ENCODE peak calls at places on chromosomes 5 and 9, in ten cellular contexts. X is tibial nerve, E is transverse colon, Y is ovary, H is HepG2, W is A549, Q is upper lobe of left lung, G is stomach, U is suprapubic skin, R is GM12878. L is an unnamed sample.

GRCh38 chr9:70672136-70672535 is 257.7 kb upstream of the KLF9 start:
- DNase-seq in X (no peak), E (no peak), Y (no peak), H (no peak), W (no peak), Q (no peak), G (no peak), U (no peak), R (no peak), L (no peak)

GRCh38 chr5:72184408-72184807 is 77.1 kb downstream of the MAP1B start:
- DNase-seq in X (no peak), E (no peak), Y (no peak), H (no peak), W (no peak), Q (no peak), G (no peak), U (no peak), R (no peak), L (no peak)

GRCh38 chr5:140073296-140073695 is 30.2 kb upstream of the NRG2 start:
- DNase-seq in X (no peak), E (no peak), Y (no peak), H (no peak), W (no peak), Q (no peak), G (no peak), U (no peak), R (no peak), L (no peak)

GRCh38 chr5:120228262-120229031 is 235.7 kb upstream of the PRR16 start:
- DNase-seq in X (no peak), E (no peak), Y (no peak), H (peak; percentile 1), W (no peak), Q (no peak), G (no peak), U (no peak), R (no peak), L (no peak)

GRCh38 chr5:173668245-173668800 is 51.9 kb upstream of the BOD1 start:
- DNase-seq in X (no peak), E (no peak), Y (no peak), H (no peak), W (no peak), Q (no peak), G (no peak), U (peak; percentile 50), R (no peak), L (no peak)

GRCh38 chr9:86075132-86075807 is 24.1 kb downstream of the GOLM1 start:
- DNase-seq in X (no peak), E (no peak), Y (no peak), H (no peak), W (no peak), Q (no peak), G (no peak), U (no peak), R (no peak), L (no peak)

GRCh38 chr5:107770051-107770450 is 99.3 kb upstream of the EFNA5 start:
- DNase-seq in X (no peak), E (no peak), Y (no peak), H (no peak), W (no peak), Q (no peak), G (no peak), U (no peak), R (no peak), L (no peak)

GRCh38 chr9:136545065-136545965 is 533 bp downstream of the NOTCH1 start:
- DNase-seq in X (no peak), E (no peak), Y (no peak), H (no peak), W (no peak), Q (no peak), G (no peak), U (no peak), R (no peak), L (no peak)

GRCh38 chr5:68465934-68466551 is 250.5 kb downstream of the PIK3R1 start:
- DNase-seq in X (no peak), E (no peak), Y (no peak), H (no peak), W (no peak), Q (no peak), G (no peak), U (no peak), R (no peak), L (no peak)

GRCh38 chr9:110583237-110583636 is 3.7 kb upstream of the SVEP1 start:
- DNase-seq in X (no peak), E (no peak), Y (no peak), H (no peak), W (no peak), Q (no peak), G (no peak), U (no peak), R (no peak), L (no peak)

GRCh38 chr5:40594811-40595210 is 84.9 kb upstream of the PTGER4 start:
- DNase-seq in X (no peak), E (no peak), Y (no peak), H (no peak), W (no peak), Q (no peak), G (no peak), U (no peak), R (no peak), L (no peak)

GRCh38 chr9:34454571-34455065 is 3.8 kb downstream of the FAM219A start:
- DNase-seq in X (no peak), E (no peak), Y (no peak), H (no peak), W (peak; percentile 45), Q (no peak), G (no peak), U (no peak), R (no peak), L (no peak)

GRCh38 chr5:146336197-146336596 is 2.4 kb upstream of the POU4F3 start:
- DNase-seq in X (no peak), E (no peak), Y (no peak), H (no peak), W (no peak), Q (no peak), G (no peak), U (no peak), R (no peak), L (no peak)

GRCh38 chr5:624118-624950 is 12.2 kb downstream of the CEP72 start:
- DNase-seq in X (no peak), E (no peak), Y (no peak), H (no peak), W (no peak), Q (no peak), G (no peak), U (peak; percentile 65), R (no peak), L (no peak)

GRCh38 chr5:624951-625230 is 12.8 kb downstream of the CEP72 start:
- DNase-seq in X (no peak), E (no peak), Y (no peak), H (no peak), W (no peak), Q (no peak), G (no peak), U (peak; percentile 63), R (no peak), L (no peak)

GRCh38 chr5:626850-627249 is 14.7 kb downstream of the CEP72 start:
- DNase-seq in X (no peak), E (no peak), Y (no peak), H (no peak), W (no peak), Q (no peak), G (no peak), U (peak; percentile 8), R (no peak), L (no peak)

GRCh38 chr5:625516-625915 is 13.4 kb downstream of the CEP72 start:
- DNase-seq in X (no peak), E (no peak), Y (no peak), H (no peak), W (no peak), Q (no peak), G (no peak), U (peak; percentile 48), R (no peak), L (no peak)

DNA sequence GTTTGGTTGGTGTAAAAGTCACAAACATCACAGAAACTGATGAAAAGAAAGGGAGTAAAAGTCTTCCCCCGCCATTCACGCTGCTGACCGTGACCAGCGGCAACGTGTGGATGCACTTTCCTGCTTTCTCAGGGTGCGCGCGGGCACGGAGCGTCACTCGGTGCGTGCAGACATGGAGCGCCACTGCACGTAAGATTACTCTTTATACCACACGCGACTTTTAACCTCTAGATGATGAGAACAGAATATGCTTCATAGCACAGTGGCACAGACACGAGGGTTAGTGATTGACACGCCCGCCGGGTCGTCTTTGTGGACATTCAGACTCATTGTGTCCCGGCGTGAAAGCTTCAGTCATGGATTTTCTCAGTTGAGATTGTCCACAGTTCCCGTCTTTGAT is 15.7 kb downstream of the CEP72 start:
- DNase-seq in X (no peak), E (no peak), Y (no peak), H (no peak), W (no peak), Q (no peak), G (no peak), U (peak; percentile 56), R (no peak), L (no peak)
- H3K4me1 ChIP-seq in X (no peaks in the 10 kb centered on the region), E (no peaks in the 10 kb centered on the region), Y (no peaks in the 10 kb centered on the region), H (no peaks in the 10 kb centered on the region), W (no peaks in the 10 kb centered on the region), Q (no peaks in the 10 kb centered on the region), G (no peaks in the 10 kb centered on the region), U (no peaks in the 10 kb centered on the region), R (no peaks in the 10 kb centered on the region), L (no peaks in the 10 kb centered on the region)

DNA sequence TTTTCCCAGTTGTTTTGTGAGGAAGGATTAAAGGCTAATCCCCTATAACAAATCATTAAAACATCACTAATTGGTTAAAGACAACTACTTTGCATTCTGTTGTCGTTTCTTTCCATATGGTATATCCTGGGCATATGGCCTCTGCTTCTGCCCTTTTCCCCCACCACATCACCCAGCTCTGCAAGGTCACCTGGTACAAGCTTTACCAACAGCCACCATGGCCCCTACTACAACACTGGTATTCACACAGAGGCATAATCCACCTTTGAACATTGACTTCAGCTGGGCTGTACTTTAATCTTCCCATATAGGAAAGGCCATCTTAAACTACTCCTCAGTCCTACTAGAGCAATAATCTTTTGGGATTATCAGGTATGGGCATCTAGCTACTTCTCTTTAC is 866.1 kb downstream of the TLE4 start:
- DNase-seq in X (no peak), E (no peak), Y (no peak), H (no peak), W (no peak), Q (no peak), G (no peak), U (no peak), R (no peak), L (no peak)
- H3K4me3 ChIP-seq in X (no peak overlapping the region), E (no peak overlapping the region), Y (no peak overlapping the region), H (no peak overlapping the region), W (no peak overlapping the region), Q (no peak overlapping the region), G (no peak overlapping the region), U (no peak overlapping the region), R (no peak overlapping the region), L (no peak overlapping the region)

GRCh38 chr5:147464211-147464610 is 45.7 kb downstream of the DPYSL3 start:
- DNase-seq in X (no peak), E (no peak), Y (no peak), H (peak; percentile 11), W (no peak), Q (no peak), G (no peak), U (no peak), R (no peak), L (no peak)
- TF ChIP-seq EP300 in X (no peak), E (no peak), Y (no peak), H (no peak), W (no peak), Q (no peak), G (no peak), U (no peak), R (no peak), L (no peak)

DNA sequence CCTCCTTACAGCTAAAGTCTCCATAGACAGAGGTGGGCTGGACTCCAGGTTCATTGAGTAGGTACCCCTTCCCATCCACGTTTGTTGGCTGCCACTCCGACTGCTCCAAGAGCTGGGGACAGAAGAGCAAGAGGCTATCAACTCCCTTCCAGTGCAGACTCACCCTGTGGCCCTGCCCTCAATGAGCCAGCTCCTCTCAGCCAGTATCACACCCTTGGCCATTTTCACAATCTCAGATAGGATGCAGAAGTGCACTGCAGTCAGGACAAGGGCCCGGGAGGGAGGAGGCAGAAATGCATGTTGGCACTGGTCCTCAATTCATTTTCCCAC is 6.2 kb downstream of the IRF1 start:
- DNase-seq in X (no peak), E (peak; percentile 7), Y (peak; percentile 8), H (no peak), W (no peak), Q (no peak), G (peak; percentile 17), U (peak; percentile 53), R (no peak), L (no peak)
- H3K4me1 ChIP-seq in X (no peaks in the 10 kb centered on the region), E (peaks cover 28% of the 10 kb centered on the region), Y (peaks cover 8% of the 10 kb centered on the region), H (peaks cover 25% of the 10 kb centered on the region), W (peaks cover 10% of the 10 kb centered on the region), Q (peaks cover 71% of the 10 kb centered on the region), G (peaks cover 65% of the 10 kb centered on the region), U (peaks cover 24% of the 10 kb centered on the region), R (peaks cover 44% of the 10 kb centered on the region), L (peaks cover 68% of the 10 kb centered on the region)